ENCODE peak calls at places on chromosomes 5 and 9, in eight cellular contexts. N is CD4-positive, CD25-positive, alpha-beta regulatory T cell; B is uterus; O is cardiac fibroblast; X is right cardiac atrium; G is esophagus squamous epithelium; Z is astrocyte of the spinal cord; K is neural progenitor cell. S is an unnamed sample.

GRCh38 chr9:89154218-89154617 is 24.4 kb downstream of the SHC3 start:
- DNase-seq in B (no peak), K (no peak), Z (no peak), O (no peak), X (no peak), N (no peak), G (no peak), S (no peak)

GRCh38 chr9:134671341-134672113 is 29.9 kb downstream of the COL5A1 start:
- DNase-seq in K (no peak), X (no peak), N (no peak), Z (peak), G (no peak), O (no peak), B (peak), S (no peak)

GRCh38 chr5:90133941-90134340 is 275.6 kb downstream of the CETN3 start:
- DNase-seq in Z (no peak), X (no peak), G (no peak), O (peak), B (no peak), N (no peak), K (no peak), S (no peak)

GRCh38 chr9:94937214-94937903 is 210.9 kb downstream of the AOPEP start:
- DNase-seq in N (no peak), K (no peak), G (no peak), B (no peak), Z (peak), O (peak), X (no peak), S (peak)

GRCh38 chr9:100101608-100102007 is 2.6 kb downstream of the INVS start:
- DNase-seq in X (no peak), O (no peak), B (no peak), N (no peak), Z (no peak), K (no peak), G (no peak), S (no peak)

GRCh38 chr5:11527994-11528393 is 376.3 kb downstream of the CTNND2 start:
- DNase-seq in G (no peak), K (no peak), N (no peak), O (no peak), X (no peak), B (no peak), Z (no peak), S (no peak)

GRCh38 chr9:71552480-71552879 is 215.8 kb downstream of the CEMIP2 start:
- DNase-seq in X (no peak), G (no peak), B (no peak), Z (no peak), O (no peak), N (no peak), K (peak), S (no peak)

GRCh38 chr5:144191998-144192397 is 21.3 kb downstream of the KCTD16 start:
- DNase-seq in G (no peak), O (peak), N (peak), Z (peak), X (no peak), K (peak), B (no peak), S (no peak)

GRCh38 chr5:129852747-129853352 is 51.4 kb upstream of the CHSY3 start:
- DNase-seq in N (peak), B (peak), K (peak), Z (peak), O (peak), G (peak), X (peak), S (peak)

GRCh38 chr5:76547242-76547890 is 75.8 kb downstream of the F2RL2 start:
- DNase-seq in Z (no peak), X (no peak), G (no peak), O (no peak), K (no peak), N (peak), B (no peak), S (no peak)

GRCh38 chr5:109105631-109106267 is 304.0 kb downstream of the PJA2 start:
- DNase-seq in Z (peak), O (peak), K (peak), G (no peak), B (no peak), X (no peak), N (no peak), S (peak)

GRCh38 chr9:79471577-79472543 is 99.9 kb upstream of the TLE4 start:
- DNase-seq in G (no peak), K (peak), X (peak), B (peak), O (peak), Z (peak), N (no peak), S (no peak)

DNA sequence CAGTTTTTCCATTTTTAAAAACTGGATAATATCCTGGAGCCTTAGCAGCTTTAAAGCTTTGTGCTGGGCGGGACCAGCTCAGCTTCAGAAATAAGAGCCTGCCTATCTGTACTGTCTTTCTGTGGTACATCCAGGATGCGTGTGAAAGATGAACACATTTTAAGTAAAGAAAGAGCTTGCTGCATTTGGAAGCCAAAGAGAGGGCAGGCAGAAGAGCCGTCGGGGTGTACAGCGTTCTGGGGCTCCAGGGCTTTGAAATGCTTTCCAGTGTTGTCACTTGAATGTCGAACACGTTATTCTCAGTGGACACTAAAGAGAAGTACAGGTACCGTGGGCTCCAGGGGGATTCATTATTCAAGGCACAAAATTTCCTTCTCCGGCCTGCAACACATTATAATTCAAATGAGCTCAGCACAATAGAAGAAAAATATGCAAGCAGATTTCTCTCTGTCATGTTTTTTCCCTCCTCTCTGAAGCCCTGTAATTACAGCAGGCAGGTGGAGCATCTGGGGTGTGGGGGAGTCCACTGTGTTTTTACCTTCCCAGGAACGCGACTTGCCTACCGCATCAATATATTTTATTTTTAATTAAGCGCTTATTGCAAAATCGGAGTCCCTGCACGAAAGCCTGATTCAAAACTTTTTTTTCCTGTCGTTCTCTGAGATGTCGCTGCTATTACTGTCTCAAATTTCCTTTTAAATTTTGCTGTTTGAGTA is 293.1 kb downstream of the ZSWIM6 start:
- DNase-seq in Z (no peak), K (no peak), O (no peak), N (no peak), X (no peak), B (no peak), G (no peak), S (no peak)
- H3K4me3 ChIP-seq in Z (peak), K (peak), O (peak), N (no peak), X (peak), B (peak), G (peak), S (peak)

GRCh38 chr5:55236800-55237199 is 3.4 kb upstream of the CCNO start:
- DNase-seq in B (no peak), O (no peak), G (no peak), Z (no peak), N (no peak), X (no peak), K (peak), S (no peak)
- H3K4me3 ChIP-seq in B (no peak), O (no peak), G (no peak), Z (no peak), N (no peak), X (no peak), K (no peak), S (no peak)

DNA sequence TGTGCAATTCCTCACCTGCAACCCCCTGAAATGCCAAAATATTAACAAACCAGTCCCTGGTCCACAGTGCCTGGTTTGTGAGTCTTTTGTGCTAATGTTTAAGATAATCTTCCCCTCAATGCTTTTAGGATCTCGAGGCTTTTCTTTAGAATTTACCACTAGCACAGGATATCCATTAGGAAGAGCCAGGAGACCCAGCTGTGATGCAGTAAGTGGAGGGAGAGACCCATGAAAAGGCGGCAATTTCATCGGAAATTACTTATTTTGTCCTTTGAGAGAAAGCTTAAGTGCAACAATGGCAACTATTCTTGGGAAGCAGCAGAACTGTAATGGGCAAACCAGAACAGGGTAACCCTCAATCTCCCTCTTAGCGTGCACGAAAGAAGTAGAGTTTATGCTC is 36.7 kb downstream of the PWWP2A start:
- DNase-seq in K (peak), B (no peak), G (no peak), Z (no peak), O (no peak), X (no peak), N (no peak), S (no peak)
- H3K4me3 ChIP-seq in K (peak), B (no peak), G (no peak), Z (no peak), O (no peak), X (no peak), N (no peak), S (no peak)

DNA sequence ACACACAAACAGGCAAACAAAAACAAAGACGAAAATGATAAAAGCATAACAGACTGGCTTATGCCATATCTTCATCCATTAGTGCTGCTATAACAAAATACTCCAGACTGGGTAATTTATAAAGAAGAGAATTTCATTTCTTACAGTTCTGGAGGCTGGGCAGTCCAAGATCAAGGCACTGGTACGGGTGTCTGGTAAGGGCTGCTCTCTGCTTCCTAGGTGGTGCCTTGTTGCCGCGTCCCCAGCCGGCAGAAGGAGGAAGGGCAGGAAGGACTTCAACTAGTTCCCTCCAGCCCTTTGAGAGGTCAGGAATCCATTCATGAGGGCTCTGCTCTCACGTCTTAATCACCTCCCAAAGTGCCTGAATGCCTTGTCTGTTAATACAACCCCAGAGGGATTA is 122.6 kb downstream of the BOD1 start:
- DNase-seq in N (no peak), O (no peak), G (no peak), Z (no peak), X (no peak), B (no peak), K (no peak), S (no peak)
- H3K4me3 ChIP-seq in N (no peak), O (no peak), G (no peak), Z (no peak), X (no peak), B (no peak), K (no peak), S (no peak)

GRCh38 chr9:131272212-131272611 is 4.1 kb downstream of the FAM78A start:
- DNase-seq in O (no peak), K (no peak), B (no peak), Z (no peak), X (no peak), N (no peak), G (no peak), S (no peak)
- H3K4me3 ChIP-seq in O (no peak), K (no peak), B (no peak), Z (no peak), X (peak), N (peak), G (no peak), S (no peak)

GRCh38 chr9:91045036-91045435 is 243.4 kb downstream of the SYK start:
- DNase-seq in G (no peak), Z (no peak), B (peak), K (no peak), N (no peak), X (no peak), O (no peak), S (no peak)

GRCh38 chr9:91047529-91047928 is 245.9 kb downstream of the SYK start:
- DNase-seq in B (no peak), Z (no peak), G (no peak), X (no peak), O (no peak), K (no peak), N (no peak), S (no peak)

GRCh38 chr9:91044354-91044753 is 242.7 kb downstream of the SYK start:
- DNase-seq in B (peak), X (no peak), Z (no peak), O (no peak), K (no peak), N (no peak), G (no peak), S (no peak)

GRCh38 chr9:91048739-91049138 is 247.1 kb downstream of the SYK start:
- DNase-seq in B (no peak), N (no peak), K (no peak), X (no peak), O (no peak), G (no peak), Z (no peak), S (no peak)

GRCh38 chr9:91047993-91048607 is 246.5 kb downstream of the SYK start:
- DNase-seq in Z (peak), B (peak), O (peak), N (no peak), X (no peak), G (no peak), K (no peak), S (peak)
- H3K4me3 ChIP-seq in Z (no peak), B (no peak), O (no peak), N (no peak), X (no peak), G (no peak), K (no peak), S (no peak)

GRCh38 chr5:160165137-160166068 is 46.2 kb upstream of the PWWP2A start:
- DNase-seq in B (peak), Z (peak), G (peak), N (no peak), K (peak), O (peak), X (peak), S (peak)

GRCh38 chr5:160167623-160168165 is 48.4 kb upstream of the PWWP2A start:
- DNase-seq in O (no peak), B (no peak), G (no peak), X (no peak), Z (no peak), K (no peak), N (no peak), S (no peak)

GRCh38 chr5:160166973-160167622 is 47.8 kb upstream of the PWWP2A start:
- DNase-seq in X (no peak), N (no peak), Z (no peak), G (no peak), O (peak), B (no peak), K (no peak), S (no peak)

GRCh38 chr5:160169326-160169725 is 50.1 kb upstream of the PWWP2A start:
- DNase-seq in B (peak), G (no peak), X (peak), K (no peak), N (no peak), O (peak), Z (peak), S (peak)

GRCh38 chr5:160166069-160166972 is 47.1 kb upstream of the PWWP2A start:
- DNase-seq in O (no peak), X (no peak), N (no peak), G (no peak), B (no peak), Z (no peak), K (peak), S (no peak)
- H3K4me3 ChIP-seq in O (no peak), X (no peak), N (no peak), G (no peak), B (no peak), Z (no peak), K (no peak), S (no peak)

GRCh38 chr5:107542428-107542827 is 128.3 kb downstream of the EFNA5 start:
- DNase-seq in B (peak), Z (peak), O (peak), X (peak), K (no peak), N (no peak), G (no peak), S (no peak)
- H3K4me3 ChIP-seq in B (no peak), Z (no peak), O (no peak), X (peak), K (no peak), N (no peak), G (peak), S (no peak)

GRCh38 chr9:34520505-34521385 is 2.0 kb downstream of the ENHO start:
- DNase-seq in O (no peak), X (no peak), G (no peak), B (no peak), Z (no peak), K (no peak), N (no peak), S (no peak)

GRCh38 chr9:34522971-34523797 is at the start of gene ENHO:
- DNase-seq in X (peak), B (peak), K (peak), G (peak), O (peak), Z (peak), N (peak), S (peak)

GRCh38 chr9:34521406-34522045 is 1.3 kb downstream of the ENHO start:
- DNase-seq in X (no peak), O (no peak), Z (no peak), G (no peak), K (no peak), B (no peak), N (no peak), S (no peak)

GRCh38 chr9:34524349-34524748 is 1.6 kb upstream of the ENHO start:
- DNase-seq in B (no peak), K (no peak), O (no peak), Z (no peak), X (no peak), N (no peak), G (no peak), S (no peak)

GRCh38 chr9:34522091-34522887 is 501 bp downstream of the ENHO start:
- DNase-seq in B (no peak), X (peak), Z (no peak), O (no peak), G (no peak), K (peak), N (no peak), S (no peak)
- H3K4me3 ChIP-seq in B (peak), X (peak), Z (peak), O (peak), G (peak), K (peak), N (peak), S (peak)

GRCh38 chr9:125749287-125749935 is 2.2 kb downstream of the PBX3 start:
- DNase-seq in B (no peak), K (no peak), X (no peak), G (no peak), N (no peak), Z (peak), O (no peak), S (no peak)

GRCh38 chr9:125752070-125752628 is 5.0 kb downstream of the PBX3 start:
- DNase-seq in N (no peak), B (no peak), G (no peak), X (no peak), Z (peak), K (peak), O (no peak), S (no peak)

GRCh38 chr9:125748511-125749099 is 1.4 kb downstream of the PBX3 start:
- DNase-seq in Z (peak), B (no peak), O (no peak), G (no peak), N (no peak), K (peak), X (no peak), S (no peak)

GRCh38 chr9:125750656-125751035 is 3.5 kb downstream of the PBX3 start:
- DNase-seq in N (no peak), O (peak), K (peak), B (no peak), X (no peak), Z (no peak), G (no peak), S (no peak)

DNA sequence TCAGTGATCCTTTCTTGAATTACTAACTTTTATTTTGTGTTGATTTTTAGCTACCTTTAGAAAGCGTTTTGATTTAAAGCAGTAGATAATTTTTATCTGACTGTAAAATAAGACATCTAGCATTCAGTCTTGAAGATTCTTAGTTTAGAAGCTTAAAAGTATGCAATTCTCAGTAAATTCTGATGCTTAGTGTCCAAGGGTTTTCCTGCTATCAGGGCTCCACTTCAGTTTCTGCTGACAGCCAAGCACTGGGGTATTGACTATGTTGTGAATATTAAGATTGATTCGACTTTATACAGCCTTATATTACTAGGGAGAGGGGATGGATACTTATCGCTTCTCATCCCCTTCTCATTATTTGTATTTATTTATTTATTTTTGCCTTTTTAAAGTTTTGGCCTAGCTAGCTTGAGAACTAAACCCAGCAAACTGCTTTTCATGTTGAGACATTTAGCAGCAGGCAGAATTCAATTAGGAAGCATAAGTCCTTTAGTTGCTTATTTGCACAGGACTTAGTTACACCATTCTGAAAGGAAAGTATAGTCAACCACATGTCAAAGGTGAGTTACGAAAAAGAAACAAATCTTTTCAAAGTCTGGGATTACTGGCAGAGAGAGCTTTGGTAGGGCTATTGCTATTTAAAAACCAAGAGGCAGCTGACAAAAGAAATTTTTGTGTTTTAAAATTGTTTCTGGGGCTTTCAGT is 2.9 kb downstream of the PBX3 start:
- DNase-seq in Z (peak), X (no peak), N (no peak), K (no peak), G (no peak), O (peak), B (no peak), S (no peak)
- H3K4me3 ChIP-seq in Z (peak), X (peak), N (peak), K (peak), G (peak), O (no peak), B (peak), S (no peak)